ENCODE peak calls at places on chromosomes 2 and 18, in seven cellular contexts. M is endodermal cell, J is Peyer's patch, F is fibroblast of pulmonary artery, S is SK-N-SH, T is GM12878, H is mesothelial cell of epicardium. Q is an unnamed sample.

GRCh38 chr2:240711296-240711695 is 19.6 kb downstream of the AQP12A start:
- DNase-seq in F (no peak), T (no peak), H (no peak), J (no peak), S (no peak), M (no peak), Q (no peak)

GRCh38 chr18:61606759-61607158 is 273.5 kb downstream of the CDH20 start:
- DNase-seq in T (no peak), S (no peak), H (no peak), J (peak), F (peak), M (peak), Q (no peak)

GRCh38 chr18:13661779-13662271 is 64.5 kb downstream of the FAM210A start:
- DNase-seq in J (no peak), S (no peak), F (peak), M (no peak), T (no peak), H (no peak), Q (no peak)

GRCh38 chr2:27152796-27153464 is 4.1 kb downstream of the TCF23 start:
- DNase-seq in T (no peak), J (no peak), S (no peak), M (no peak), F (no peak), H (no peak), Q (no peak)

GRCh38 chr18:67425724-67426123 is 90.8 kb downstream of the DSEL start:
- DNase-seq in M (no peak), J (no peak), S (no peak), F (peak), H (no peak), T (no peak), Q (no peak)

GRCh38 chr2:233408366-233409285 is 54.3 kb downstream of the DGKD start:
- DNase-seq in H (no peak), F (no peak), M (peak), J (peak), T (no peak), S (no peak), Q (no peak)

GRCh38 chr2:188897096-188897495 is 77.1 kb upstream of the COL3A1 start:
- DNase-seq in T (no peak), H (no peak), M (no peak), J (no peak), S (no peak), F (peak), Q (no peak)

GRCh38 chr2:10654069-10654468 is 35.7 kb downstream of the NOL10 start:
- DNase-seq in H (no peak), F (peak), M (no peak), T (no peak), J (peak), S (no peak), Q (no peak)

GRCh38 chr2:160583162-160583522 is 89.5 kb upstream of the RBMS1 start:
- DNase-seq in M (no peak), F (peak), J (no peak), H (no peak), T (no peak), S (no peak), Q (no peak)

GRCh38 chr2:36568533-36569246 is 29.3 kb downstream of the FEZ2 start:
- DNase-seq in S (no peak), T (no peak), J (no peak), H (no peak), F (peak), M (no peak), Q (no peak)

GRCh38 chr2:15666776-15667578 is 75.3 kb downstream of the DDX1 start:
- DNase-seq in F (no peak), J (no peak), S (no peak), M (no peak), H (no peak), T (no peak), Q (no peak)

GRCh38 chr2:235006986-235007385 is 55.2 kb downstream of the SH3BP4 start:
- DNase-seq in J (no peak), F (no peak), S (no peak), H (no peak), M (no peak), T (no peak), Q (no peak)

GRCh38 chr2:209367091-209367747 is 56.6 kb upstream of the MAP2 start:
- DNase-seq in F (peak), T (no peak), H (no peak), J (no peak), S (no peak), M (no peak), Q (no peak)

GRCh38 chr2:204051476-204051875 is 114.9 kb downstream of the ICOS start:
- DNase-seq in M (peak), J (no peak), S (no peak), T (no peak), F (no peak), H (no peak), Q (no peak)

GRCh38 chr18:45554070-45554767 is 61.1 kb upstream of the SLC14A2 start:
- DNase-seq in F (no peak), J (no peak), H (no peak), S (peak), M (no peak), T (no peak), Q (no peak)

GRCh38 chr2:108383146-108383830 is 5.5 kb downstream of the SULT1C4 start:
- DNase-seq in J (no peak), S (no peak), M (peak), T (no peak), H (no peak), F (no peak), Q (no peak)

GRCh38 chr2:10885479-10885863 is 26.3 kb upstream of the KCNF1 start:
- DNase-seq in M (peak), S (no peak), F (no peak), H (no peak), J (peak), T (no peak), Q (no peak)

GRCh38 chr2:220147186-220147585 is 519.8 kb downstream of the SLC4A3 start:
- DNase-seq in J (no peak), H (no peak), M (no peak), F (peak), S (no peak), T (no peak), Q (no peak)

GRCh38 chr2:199431748-199432213 is 26.0 kb downstream of the SATB2 start:
- DNase-seq in T (no peak), M (peak), F (peak), H (no peak), J (no peak), S (no peak), Q (no peak)

GRCh38 chr2:38155-38554 is 8.2 kb downstream of the FAM110C start:
- DNase-seq in H (no peak), J (peak), M (no peak), T (no peak), S (no peak), F (no peak), Q (no peak)

GRCh38 chr2:222756951-222757645 is 85.6 kb downstream of the MOGAT1 start:
- DNase-seq in J (no peak), M (no peak), T (no peak), S (no peak), F (peak), H (no peak), Q (no peak)

GRCh38 chr2:184598313-184599053 is at the start of gene ZNF804A:
- DNase-seq in J (peak), M (peak), H (peak), S (peak), T (peak), F (peak), Q (peak)

GRCh38 chr2:240745456-240745855 is 53.8 kb downstream of the AQP12A start:
- DNase-seq in S (no peak), J (no peak), M (no peak), H (no peak), T (no peak), F (no peak), Q (no peak)

GRCh38 chr2:103179800-103180199 is 418.0 kb downstream of the TMEM182 start:
- DNase-seq in J (no peak), M (no peak), H (no peak), F (no peak), S (no peak), T (no peak), Q (no peak)

GRCh38 chr2:231781798-231782726 is 980 bp upstream of the PDE6D start:
- DNase-seq in F (peak), H (no peak), J (peak), M (no peak), T (peak), S (no peak), Q (peak)

GRCh38 chr18:57813245-57813644 is 10.1 kb upstream of the ATP8B1 start:
- DNase-seq in T (no peak), F (peak), S (no peak), J (peak), H (no peak), M (no peak), Q (no peak)

GRCh38 chr2:106269591-106270291 is 75.6 kb upstream of the UXS1 start:
- DNase-seq in T (no peak), H (no peak), M (no peak), F (no peak), S (peak), J (peak), Q (peak)

GRCh38 chr18:24185805-24186204 is 46.9 kb downstream of the CABYR start:
- DNase-seq in M (no peak), J (no peak), H (no peak), F (peak), T (no peak), S (no peak), Q (no peak)

GRCh38 chr2:113234721-113235346 is 43.9 kb downstream of the PAX8 start:
- DNase-seq in J (no peak), H (no peak), F (no peak), T (no peak), S (no peak), M (no peak), Q (no peak)

GRCh38 chr18:35041752-35042379 is 653 bp downstream of the MAPRE2 start:
- DNase-seq in M (peak), H (no peak), T (no peak), F (no peak), J (no peak), S (peak), Q (no peak)

GRCh38 chr2:36655456-36655855 is 41.1 kb upstream of the VIT start:
- DNase-seq in S (no peak), J (no peak), F (peak), H (no peak), M (no peak), T (no peak), Q (no peak)

GRCh38 chr2:58535182-58535581 is 294.1 kb upstream of the FANCL start:
- DNase-seq in H (no peak), T (no peak), S (no peak), F (no peak), J (no peak), M (peak), Q (no peak)

GRCh38 chr18:3623769-3624545 is 174.0 kb downstream of the TGIF1 start:
- DNase-seq in J (peak), H (peak), S (peak), M (peak), T (no peak), F (peak), Q (no peak)

GRCh38 chr2:95274291-95275150 is at the start of gene PROM2:
- DNase-seq in S (no peak), T (no peak), F (no peak), M (peak), H (peak), J (peak), Q (no peak)

GRCh38 chr2:226295123-226295522 is 504.5 kb downstream of the IRS1 start:
- DNase-seq in J (no peak), F (peak), T (no peak), M (no peak), H (no peak), S (no peak), Q (no peak)

GRCh38 chr2:86035883-86036789 is 69.5 kb downstream of the POLR1A start:
- DNase-seq in T (peak), J (peak), M (no peak), S (peak), F (peak), H (no peak), Q (peak)

GRCh38 chr2:55459278-55459677 is 39.6 kb upstream of the CCDC88A start:
- DNase-seq in T (no peak), J (no peak), F (no peak), M (no peak), H (no peak), S (no peak), Q (no peak)

DNA sequence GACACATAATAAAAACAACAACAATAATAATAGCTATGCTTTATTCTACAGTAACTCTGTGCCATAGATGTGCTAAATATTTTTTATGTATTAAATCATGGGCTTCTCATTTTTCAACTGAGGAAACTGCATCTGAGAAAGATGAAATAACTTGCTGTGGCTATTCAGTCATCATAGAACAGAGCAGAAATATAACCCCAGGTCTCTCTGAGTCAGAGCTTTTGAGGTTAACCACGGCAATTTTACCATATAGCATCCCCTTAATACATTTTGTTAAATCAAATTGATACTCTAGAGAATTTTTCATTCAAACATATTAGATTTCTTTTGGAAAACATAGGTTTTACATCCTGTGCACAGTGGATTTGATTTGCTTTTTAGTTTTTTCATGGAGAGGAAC is 586.6 kb upstream of the KLHL29 start:
- DNase-seq in H (no peak), T (no peak), M (no peak), F (no peak), S (no peak), J (no peak), Q (no peak)
- TF ChIP-seq CTCF in H (no peak), T (no peak), M (no peak), F (no peak), S (no peak), J (no peak), Q (no peak)

GRCh38 chr2:181471783-181472182 is 14.6 kb downstream of the ITGA4 start:
- DNase-seq in H (no peak), M (no peak), T (no peak), J (no peak), S (no peak), F (no peak), Q (no peak)
- TF ChIP-seq CTCF in H (no peak), M (no peak), T (no peak), J (no peak), S (no peak), F (no peak), Q (no peak)

DNA sequence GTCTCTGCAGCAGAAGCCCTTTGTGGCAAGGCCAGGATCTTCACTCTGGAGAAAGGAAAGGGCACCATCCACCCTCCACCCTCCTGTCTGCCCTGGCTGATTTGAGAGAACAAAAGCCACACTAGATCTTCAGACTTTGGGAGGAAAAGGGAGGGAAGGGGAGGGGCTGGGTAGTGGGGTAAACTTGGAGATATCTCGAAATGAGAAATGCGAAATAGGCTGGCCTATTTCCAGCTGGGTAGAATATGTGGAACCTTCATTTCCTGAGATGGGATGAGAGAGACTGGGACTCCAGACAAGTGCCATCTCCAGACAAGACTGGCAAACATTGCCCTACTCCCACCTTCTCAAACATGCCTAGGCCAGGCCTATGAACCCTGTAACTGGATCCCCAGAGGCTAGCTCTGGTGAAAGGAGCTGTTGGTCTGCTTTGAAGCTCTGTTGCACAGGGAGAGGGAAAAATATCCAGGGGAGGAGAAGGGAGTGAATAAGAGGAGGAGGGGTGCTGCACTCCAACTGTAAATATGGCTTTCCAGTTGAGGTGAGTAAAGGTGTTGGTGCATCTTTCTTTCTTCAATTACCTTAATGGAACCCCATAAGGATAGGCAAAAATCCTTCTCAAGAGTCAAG is 1.7 kb downstream of the HOXD12 start:
- DNase-seq in S (no peak), H (no peak), T (no peak), M (no peak), F (no peak), J (no peak), Q (no peak)
- TF ChIP-seq CTCF in S (no peak), H (no peak), T (no peak), M (no peak), F (no peak), J (no peak), Q (no peak)

GRCh38 chr2:30670453-30670852 is 136.8 kb downstream of the CAPN13 start:
- DNase-seq in J (no peak), F (no peak), S (no peak), H (no peak), T (no peak), M (peak), Q (no peak)
- TF ChIP-seq CTCF in J (no peak), F (no peak), S (no peak), H (no peak), T (no peak), M (peak), Q (no peak)

GRCh38 chr2:24793752-24794477 is 690 bp downstream of the CENPO start:
- DNase-seq in M (no peak), F (peak), T (no peak), S (no peak), J (no peak), H (no peak), Q (peak)

GRCh38 chr2:24792542-24792873 is 683 bp downstream of the PTRHD1 start:
- DNase-seq in M (no peak), F (no peak), J (no peak), S (no peak), T (no peak), H (no peak), Q (no peak)

GRCh38 chr2:24791452-24791851 is 1.7 kb downstream of the PTRHD1 start:
- DNase-seq in J (no peak), S (no peak), F (no peak), T (no peak), H (no peak), M (peak), Q (no peak)

GRCh38 chr2:24797644-24798043 is 4.4 kb downstream of the CENPO start:
- DNase-seq in H (no peak), M (no peak), T (no peak), J (no peak), F (no peak), S (no peak), Q (no peak)

GRCh38 chr2:24792874-24793751 is at the start of the genes CENPO and PTRHD1:
- DNase-seq in S (peak), H (peak), T (peak), M (peak), J (peak), F (peak), Q (peak)
- TF ChIP-seq CTCF in S (peak), H (peak), T (peak), M (peak), J (peak), F (peak), Q (peak)

Q was measured in GM13976.